ENCODE peak calls at places on chromosomes 5 and 9, in ten cellular contexts. A is RWPE1, C is transverse colon, Z is cardiac fibroblast, G is iris pigment epithelial cell, R is brain microvascular endothelial cell, U is Karpas-422, M is BJ, B is GM04504, J is astrocyte. Q is an unnamed sample.

GRCh38 chr5:80034962-80035821 is at the start of gene THBS4:
- DNase-seq in A (no peak), C (no peak), Z (no peak), G (no peak), R (no peak), U (no peak), M (no peak), B (no peak), J (no peak), Q (no peak)

GRCh38 chr9:128494108-128494742 is 10.3 kb upstream of the GLE1 start:
- DNase-seq in A (no peak), C (peak), Z (peak), G (peak), R (peak), U (no peak), M (no peak), B (no peak), J (no peak), Q (no peak)

GRCh38 chr5:4196744-4197646 is 601.4 kb downstream of the IRX1 start:
- DNase-seq in A (no peak), C (no peak), Z (no peak), G (no peak), R (no peak), U (no peak), M (no peak), B (no peak), J (no peak), Q (no peak)

GRCh38 chr5:125584119-125584518 is 837.7 kb upstream of the ZNF608 start:
- DNase-seq in A (no peak), C (no peak), Z (no peak), G (no peak), R (no peak), U (no peak), M (no peak), B (no peak), J (peak), Q (peak)

GRCh38 chr5:132829742-132830435 is 558 bp downstream of the SHROOM1 start:
- DNase-seq in A (peak), C (peak), Z (peak), G (peak), R (peak), U (peak), M (no peak), B (no peak), J (peak), Q (no peak)

GRCh38 chr5:161572914-161573313 is 26.4 kb upstream of the GABRB2 start:
- DNase-seq in A (no peak), C (no peak), Z (no peak), G (no peak), R (no peak), U (no peak), M (no peak), B (no peak), J (no peak), Q (no peak)

GRCh38 chr5:6302099-6302498 is 76.2 kb downstream of the MED10 start:
- DNase-seq in A (no peak), C (no peak), Z (no peak), G (no peak), R (no peak), U (no peak), M (no peak), B (no peak), J (no peak), Q (no peak)

GRCh38 chr9:135582966-135583685 is 21.6 kb downstream of the PAEP start:
- DNase-seq in A (no peak), C (no peak), Z (no peak), G (no peak), R (no peak), U (no peak), M (no peak), B (no peak), J (no peak), Q (no peak)

GRCh38 chr5:37811866-37812265 is 28.0 kb downstream of the GDNF start:
- DNase-seq in A (no peak), C (no peak), Z (no peak), G (no peak), R (no peak), U (no peak), M (no peak), B (no peak), J (no peak), Q (no peak)

GRCh38 chr9:133583586-133583985 is 25.6 kb downstream of the FAM163B start:
- DNase-seq in A (no peak), C (no peak), Z (no peak), G (no peak), R (no peak), U (no peak), M (no peak), B (no peak), J (no peak), Q (no peak)

GRCh38 chr5:58405175-58405574 is 54.7 kb downstream of the PLK2 start:
- DNase-seq in A (no peak), C (no peak), Z (no peak), G (no peak), R (no peak), U (no peak), M (no peak), B (no peak), J (no peak), Q (no peak)

GRCh38 chr5:134873987-134874830 is at the start of gene TXNDC15:
- DNase-seq in A (peak), C (peak), Z (peak), G (peak), R (peak), U (peak), M (peak), B (peak), J (peak), Q (peak)

GRCh38 chr9:93083592-93084470 is 12.2 kb upstream of the CARD19 start:
- DNase-seq in A (no peak), C (no peak), Z (no peak), G (no peak), R (no peak), U (no peak), M (no peak), B (no peak), J (no peak), Q (no peak)

GRCh38 chr9:4740373-4740622 is 704 bp downstream of the AK3 start:
- DNase-seq in A (no peak), C (no peak), Z (peak), G (peak), R (no peak), U (no peak), M (no peak), B (no peak), J (no peak), Q (no peak)

GRCh38 chr5:147036691-147037245 is 158.2 kb upstream of the PPP2R2B start:
- DNase-seq in A (no peak), C (no peak), Z (no peak), G (peak), R (no peak), U (no peak), M (no peak), B (no peak), J (peak), Q (no peak)

GRCh38 chr9:79165006-79165405 is 406.8 kb upstream of the TLE4 start:
- DNase-seq in A (peak), C (no peak), Z (peak), G (peak), R (no peak), U (no peak), M (no peak), B (no peak), J (peak), Q (no peak)